ENCODE peak calls at places on chromosomes 7 and 10, in ten cellular contexts. F is endodermal cell; O is AG09319; M is Calu3; R is fibroblast of the aortic adventitia; D is progenitor cell of endocrine pancreas; Z is bronchial epithelial cell; E is kidney epithelial cell; W is CD4-positive, alpha-beta T cell; A is neural crest cell. K is an unnamed sample.

GRCh38 chr10:71025535-71025934 is 137.2 kb upstream of the PCBD1 start:
- DNase-seq in F (peak), O (no peak), M (peak), R (no peak), D (no peak), Z (peak), E (no peak), W (no peak), A (no peak), K (no peak)

GRCh38 chr7:156461881-156462665 is 178.5 kb upstream of the RNF32 start:
- DNase-seq in F (no peak), O (no peak), M (no peak), R (no peak), D (no peak), Z (no peak), E (no peak), W (no peak), A (no peak), K (no peak)

GRCh38 chr7:140752533-140752932 is 56.0 kb downstream of the NDUFB2 start:
- DNase-seq in F (no peak), O (no peak), M (no peak), R (no peak), D (no peak), Z (no peak), E (no peak), W (no peak), A (no peak), K (no peak)

GRCh38 chr10:23015021-23015707 is 80.2 kb upstream of the MSRB2 start:
- DNase-seq in F (no peak), O (no peak), M (no peak), R (no peak), D (no peak), Z (no peak), E (no peak), W (no peak), A (no peak), K (no peak)

GRCh38 chr7:111486472-111487142 is 75.7 kb downstream of the IMMP2L start:
- DNase-seq in F (no peak), O (peak), M (peak), R (peak), D (no peak), Z (peak), E (peak), W (no peak), A (no peak), K (no peak)

GRCh38 chr10:124342821-124343170 is 75.9 kb downstream of the OAT start:
- DNase-seq in F (no peak), O (no peak), M (no peak), R (no peak), D (no peak), Z (no peak), E (no peak), W (no peak), A (no peak), K (no peak)

GRCh38 chr10:101246639-101247038 is 17.4 kb upstream of the LBX1 start:
- DNase-seq in F (no peak), O (no peak), M (no peak), R (no peak), D (no peak), Z (no peak), E (no peak), W (no peak), A (no peak), K (no peak)

GRCh38 chr10:79152423-79152817 is 83.7 kb downstream of the ZMIZ1 start:
- DNase-seq in F (no peak), O (no peak), M (no peak), R (peak), D (no peak), Z (peak), E (no peak), W (no peak), A (no peak), K (no peak)

GRCh38 chr7:96126382-96126781 is 195.5 kb downstream of the SLC25A13 start:
- DNase-seq in F (no peak), O (no peak), M (no peak), R (no peak), D (no peak), Z (no peak), E (no peak), W (no peak), A (no peak), K (no peak)

GRCh38 chr10:129386415-129387257 is 80.4 kb upstream of the MGMT start:
- DNase-seq in F (peak), O (no peak), M (no peak), R (no peak), D (no peak), Z (no peak), E (no peak), W (no peak), A (no peak), K (no peak)

GRCh38 chr7:101911800-101912705 is 94.6 kb downstream of the CUX1 start:
- DNase-seq in F (no peak), O (no peak), M (no peak), R (peak), D (no peak), Z (no peak), E (peak), W (no peak), A (no peak), K (no peak)

GRCh38 chr7:101690061-101690460 is 61.0 kb upstream of the MYL10 start:
- DNase-seq in F (no peak), O (no peak), M (no peak), R (no peak), D (no peak), Z (peak), E (peak), W (no peak), A (no peak), K (no peak)

GRCh38 chr7:158351051-158351450 is 236.6 kb downstream of the PTPRN2 start:
- DNase-seq in F (peak), O (no peak), M (no peak), R (no peak), D (no peak), Z (no peak), E (no peak), W (no peak), A (no peak), K (peak)

GRCh38 chr7:94008537-94008936 is 4.4 kb upstream of the BET1 start:
- DNase-seq in F (no peak), O (no peak), M (no peak), R (no peak), D (no peak), Z (peak), E (peak), W (no peak), A (no peak), K (no peak)

GRCh38 chr10:20890009-20890408 is 7.1 kb downstream of the NEBL start:
- DNase-seq in F (peak), O (no peak), M (no peak), R (no peak), D (no peak), Z (peak), E (no peak), W (no peak), A (no peak), K (no peak)

DNA sequence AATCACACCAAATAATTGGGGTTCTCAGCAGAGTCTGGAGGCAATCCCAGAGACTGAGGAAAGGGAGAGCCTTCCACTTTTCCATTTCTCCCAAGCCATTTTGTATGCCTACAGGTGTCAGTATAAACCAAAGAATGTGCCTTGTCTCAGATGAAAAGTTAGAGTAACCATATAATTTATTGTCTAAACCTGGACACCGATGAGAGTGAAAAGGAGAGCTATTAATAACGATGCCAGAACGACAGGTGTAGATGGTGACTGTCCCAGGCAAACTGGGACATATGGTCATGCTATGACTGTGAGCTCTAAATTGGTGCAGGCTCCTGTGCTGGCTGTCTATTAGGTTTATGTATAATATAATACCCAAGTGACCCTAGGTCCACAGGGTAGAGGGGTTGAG is 219.6 kb downstream of the ARHGAP12 start:
- DNase-seq in F (no peak), O (no peak), M (no peak), R (peak), D (no peak), Z (no peak), E (no peak), W (no peak), A (no peak), K (no peak)
- TF ChIP-seq CTCF in F (peak), O (peak), M (no peak), R (peak), D (no peak), Z (no peak), E (no peak), W (no peak), A (no peak), K (no peak)

GRCh38 chr7:22108151-22108845 is 162.6 kb upstream of the CDCA7L start:
- DNase-seq in F (no peak), O (no peak), M (no peak), R (no peak), D (no peak), Z (no peak), E (no peak), W (no peak), A (peak), K (no peak)

GRCh38 chr7:22110881-22111280 is 165.2 kb upstream of the CDCA7L start:
- DNase-seq in F (no peak), O (no peak), M (no peak), R (no peak), D (no peak), Z (no peak), E (no peak), W (no peak), A (no peak), K (no peak)

GRCh38 chr7:22111661-22112060 is 166.0 kb upstream of the CDCA7L start:
- DNase-seq in F (no peak), O (no peak), M (no peak), R (no peak), D (no peak), Z (no peak), E (no peak), W (no peak), A (no peak), K (no peak)

GRCh38 chr7:22110227-22110839 is 164.6 kb upstream of the CDCA7L start:
- DNase-seq in F (peak), O (peak), M (peak), R (peak), D (peak), Z (peak), E (peak), W (peak), A (peak), K (no peak)

GRCh38 chr7:22109761-22110160 is 164.1 kb upstream of the CDCA7L start:
- DNase-seq in F (peak), O (no peak), M (peak), R (peak), D (no peak), Z (peak), E (no peak), W (no peak), A (no peak), K (no peak)
- TF ChIP-seq CTCF in F (no peak), O (peak), M (no peak), R (peak), D (no peak), Z (peak), E (peak), W (no peak), A (no peak), K (no peak)

GRCh38 chr7:25060487-25061055 is 64.5 kb downstream of the CYCS start:
- DNase-seq in F (no peak), O (no peak), M (no peak), R (no peak), D (no peak), Z (no peak), E (no peak), W (no peak), A (no peak), K (no peak)
- TF ChIP-seq CTCF in F (no peak), O (no peak), M (no peak), R (no peak), D (no peak), Z (no peak), E (no peak), W (no peak), A (no peak), K (no peak)

GRCh38 chr10:118809821-118810220 is 55.1 kb upstream of the CACUL1 start:
- DNase-seq in F (no peak), O (no peak), M (no peak), R (no peak), D (no peak), Z (no peak), E (no peak), W (no peak), A (no peak), K (no peak)
- TF ChIP-seq CTCF in F (no peak), O (no peak), M (no peak), R (no peak), D (no peak), Z (no peak), E (no peak), W (no peak), A (no peak), K (no peak)

GRCh38 chr7:81719865-81720264 is 50.0 kb downstream of the HGF start:
- DNase-seq in F (no peak), O (no peak), M (no peak), R (no peak), D (no peak), Z (no peak), E (no peak), W (no peak), A (no peak), K (no peak)

GRCh38 chr7:81710751-81711150 is 59.1 kb downstream of the HGF start:
- DNase-seq in F (no peak), O (no peak), M (no peak), R (no peak), D (no peak), Z (no peak), E (no peak), W (no peak), A (no peak), K (no peak)

GRCh38 chr7:81721428-81721827 is 48.4 kb downstream of the HGF start:
- DNase-seq in F (no peak), O (no peak), M (no peak), R (no peak), D (no peak), Z (no peak), E (no peak), W (no peak), A (no peak), K (no peak)

GRCh38 chr7:81714306-81714705 is 55.5 kb downstream of the HGF start:
- DNase-seq in F (no peak), O (no peak), M (no peak), R (no peak), D (no peak), Z (no peak), E (no peak), W (no peak), A (no peak), K (no peak)

DNA sequence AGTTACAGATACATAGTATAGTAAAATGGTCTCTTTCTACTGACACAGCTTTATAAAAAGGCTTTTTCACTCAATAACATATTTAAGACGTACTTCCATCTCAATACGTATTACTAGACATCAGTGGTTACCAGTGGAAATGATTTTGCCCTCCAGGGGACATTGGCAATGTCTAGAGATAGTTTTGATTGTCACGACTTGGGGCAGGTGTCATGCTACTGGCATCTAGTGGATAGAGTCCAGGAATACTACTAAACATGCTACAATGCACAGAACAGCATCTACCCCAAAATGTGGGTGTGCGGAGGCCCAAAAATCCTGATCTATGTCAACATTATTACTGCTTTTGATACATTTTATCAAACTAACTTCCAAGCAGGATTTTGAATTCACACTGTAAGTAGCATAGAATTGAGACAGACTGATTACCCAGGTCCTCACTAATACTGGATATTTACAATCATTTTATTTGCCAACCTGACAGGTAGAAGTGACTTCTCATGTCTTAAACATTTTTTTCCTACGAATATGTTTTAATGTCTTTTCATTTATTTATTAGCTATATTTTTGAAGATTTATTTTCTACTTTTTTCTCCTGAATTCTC is 53.8 kb downstream of the HGF start:
- DNase-seq in F (peak), O (no peak), M (peak), R (peak), D (no peak), Z (peak), E (no peak), W (no peak), A (no peak), K (no peak)
- TF ChIP-seq CTCF in F (peak), O (peak), M (peak), R (peak), D (no peak), Z (peak), E (peak), W (no peak), A (peak), K (peak)

DNA sequence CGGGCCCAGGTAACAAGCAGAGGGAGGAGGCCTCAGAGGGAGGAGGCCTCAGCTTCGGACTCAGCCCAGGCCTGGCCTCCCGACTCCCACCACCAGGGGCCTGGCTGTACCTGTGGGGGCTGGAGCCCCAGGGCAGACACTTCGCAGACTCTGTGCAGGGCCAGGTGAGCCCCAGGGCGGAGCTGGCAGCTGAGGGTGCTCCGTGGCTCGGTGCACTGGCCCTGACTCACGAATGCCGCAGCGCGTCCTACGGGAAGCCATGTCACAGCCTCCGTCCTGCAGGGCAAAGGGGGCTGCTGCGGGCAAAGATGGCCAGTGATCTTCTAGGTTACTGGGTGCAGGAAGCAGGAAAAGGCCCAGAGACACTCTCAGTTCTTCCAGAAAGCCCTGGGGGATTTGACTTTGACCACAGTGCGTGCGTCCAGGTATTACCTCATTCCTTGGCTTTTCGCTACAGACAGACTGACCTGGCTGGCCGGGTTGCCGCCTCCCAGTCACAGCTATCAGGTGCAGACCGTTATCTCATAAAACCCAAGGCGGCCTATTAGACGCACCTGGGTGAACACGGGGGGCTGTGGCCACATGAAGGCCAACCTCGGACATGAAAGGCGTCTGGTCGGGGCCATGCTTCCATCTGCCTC is 80.1 kb downstream of the FOXL3 start:
- DNase-seq in F (peak), O (no peak), M (peak), R (no peak), D (no peak), Z (peak), E (no peak), W (no peak), A (no peak), K (no peak)
- TF ChIP-seq CTCF in F (peak), O (no peak), M (peak), R (no peak), D (peak), Z (peak), E (no peak), W (no peak), A (peak), K (peak)